ENCODE peak calls at places on chromosomes 11 and 22, in seven cellular contexts. One of them, this sample, is unnamed.

GRCh38 chr11:13772223-13773046 is 104.0 kb downstream of the FAR1 start:
- DNase-seq in astrocyte of the spinal cord: peak; percentile 70
- DNase-seq in tibial nerve: peak; percentile 18
- DNase-seq in Caco-2: no peak
- DNase-seq in AG04450: peak; percentile 10
- DNase-seq in psoas muscle: no peak
- DNase-seq in uterus: no peak
- DNase-seq in this sample: no peak

GRCh38 chr11:126006068-126006467 is 56.6 kb downstream of the CDON start:
- DNase-seq in astrocyte of the spinal cord: no peak
- DNase-seq in tibial nerve: no peak
- DNase-seq in Caco-2: no peak
- DNase-seq in AG04450: no peak
- DNase-seq in psoas muscle: no peak
- DNase-seq in uterus: no peak
- DNase-seq in this sample: no peak

GRCh38 chr22:46734830-46735453 is 3.1 kb downstream of the CERK start:
- DNase-seq in astrocyte of the spinal cord: no peak
- DNase-seq in tibial nerve: no peak
- DNase-seq in Caco-2: peak; percentile 23
- DNase-seq in AG04450: no peak
- DNase-seq in psoas muscle: no peak
- DNase-seq in uterus: no peak
- DNase-seq in this sample: no peak

GRCh38 chr22:27274770-27275449 is 526.6 kb downstream of the MN1 start:
- DNase-seq in astrocyte of the spinal cord: no peak
- DNase-seq in tibial nerve: no peak
- DNase-seq in Caco-2: no peak
- DNase-seq in AG04450: no peak
- DNase-seq in psoas muscle: no peak
- DNase-seq in uterus: no peak
- DNase-seq in this sample: no peak

GRCh38 chr22:44538071-44538470 is 40.0 kb upstream of the RTL6 start:
- DNase-seq in astrocyte of the spinal cord: no peak
- DNase-seq in tibial nerve: no peak
- DNase-seq in Caco-2: no peak
- DNase-seq in AG04450: no peak
- DNase-seq in psoas muscle: no peak
- DNase-seq in uterus: no peak
- DNase-seq in this sample: no peak

GRCh38 chr22:31240011-31240410 is 27.9 kb downstream of the LIMK2 start:
- DNase-seq in astrocyte of the spinal cord: peak; percentile 41
- DNase-seq in tibial nerve: no peak
- DNase-seq in Caco-2: no peak
- DNase-seq in AG04450: no peak
- DNase-seq in psoas muscle: no peak
- DNase-seq in uterus: no peak
- DNase-seq in this sample: no peak

GRCh38 chr11:65611758-65612603 is 2.0 kb downstream of the MAP3K11 start:
- DNase-seq in astrocyte of the spinal cord: peak; percentile 27
- DNase-seq in tibial nerve: no peak
- DNase-seq in Caco-2: no peak
- DNase-seq in AG04450: no peak
- DNase-seq in psoas muscle: no peak
- DNase-seq in uterus: no peak
- DNase-seq in this sample: no peak

GRCh38 chr11:45193695-45194094 is 47.3 kb downstream of the PRDM11 start:
- DNase-seq in astrocyte of the spinal cord: no peak
- DNase-seq in tibial nerve: no peak
- DNase-seq in Caco-2: no peak
- DNase-seq in AG04450: no peak
- DNase-seq in psoas muscle: no peak
- DNase-seq in uterus: no peak
- DNase-seq in this sample: no peak

GRCh38 chr22:37782340-37783168 is 25.2 kb upstream of the GCAT start:
- DNase-seq in astrocyte of the spinal cord: peak; percentile 15
- DNase-seq in tibial nerve: no peak
- DNase-seq in Caco-2: no peak
- DNase-seq in AG04450: no peak
- DNase-seq in psoas muscle: no peak
- DNase-seq in uterus: no peak
- DNase-seq in this sample: no peak

GRCh38 chr11:27482793-27483192 is 10.2 kb upstream of the LGR4 start:
- DNase-seq in astrocyte of the spinal cord: no peak
- DNase-seq in tibial nerve: no peak
- DNase-seq in Caco-2: no peak
- DNase-seq in AG04450: no peak
- DNase-seq in psoas muscle: no peak
- DNase-seq in uterus: no peak
- DNase-seq in this sample: no peak

GRCh38 chr11:27489092-27489491 is 16.5 kb upstream of the LGR4 start:
- DNase-seq in astrocyte of the spinal cord: no peak
- DNase-seq in tibial nerve: no peak
- DNase-seq in Caco-2: no peak
- DNase-seq in AG04450: no peak
- DNase-seq in psoas muscle: no peak
- DNase-seq in uterus: no peak
- DNase-seq in this sample: no peak

GRCh38 chr11:27481992-27482391 is 9.4 kb upstream of the LGR4 start:
- DNase-seq in astrocyte of the spinal cord: no peak
- DNase-seq in tibial nerve: no peak
- DNase-seq in Caco-2: no peak
- DNase-seq in AG04450: no peak
- DNase-seq in psoas muscle: no peak
- DNase-seq in uterus: no peak
- DNase-seq in this sample: no peak

GRCh38 chr11:27485930-27486773 is 13.6 kb upstream of the LGR4 start:
- DNase-seq in astrocyte of the spinal cord: peak; percentile 75
- DNase-seq in tibial nerve: peak; percentile 83
- DNase-seq in Caco-2: no peak
- DNase-seq in AG04450: no peak
- DNase-seq in psoas muscle: no peak
- DNase-seq in uterus: peak; percentile 42
- DNase-seq in this sample: no peak

GRCh38 chr11:27487706-27488105 is 15.1 kb upstream of the LGR4 start:
- DNase-seq in astrocyte of the spinal cord: no peak
- DNase-seq in tibial nerve: no peak
- DNase-seq in Caco-2: no peak
- DNase-seq in AG04450: no peak
- DNase-seq in psoas muscle: no peak
- DNase-seq in uterus: no peak
- DNase-seq in this sample: no peak
- H3K4me3 ChIP-seq in astrocyte of the spinal cord: no peak overlapping the region
- H3K4me3 ChIP-seq in tibial nerve: no peak overlapping the region
- H3K4me3 ChIP-seq in Caco-2: no peak overlapping the region
- H3K4me3 ChIP-seq in AG04450: no peak overlapping the region
- H3K4me3 ChIP-seq in psoas muscle: no peak overlapping the region
- H3K4me3 ChIP-seq in uterus: no peak overlapping the region
- H3K4me3 ChIP-seq in this sample: no peak overlapping the region

GRCh38 chr22:41367039-41367679 is 14.6 kb upstream of the TEF start:
- DNase-seq in astrocyte of the spinal cord: peak; percentile 96
- DNase-seq in tibial nerve: peak; percentile 89
- DNase-seq in Caco-2: no peak
- DNase-seq in AG04450: peak; percentile 93
- DNase-seq in psoas muscle: peak; percentile 98
- DNase-seq in uterus: peak; percentile 96
- DNase-seq in this sample: peak; percentile 97

GRCh38 chr22:41369837-41370236 is 11.9 kb upstream of the TEF start:
- DNase-seq in astrocyte of the spinal cord: no peak
- DNase-seq in tibial nerve: no peak
- DNase-seq in Caco-2: no peak
- DNase-seq in AG04450: no peak
- DNase-seq in psoas muscle: no peak
- DNase-seq in uterus: no peak
- DNase-seq in this sample: no peak

GRCh38 chr22:41367680-41368542 is 13.8 kb upstream of the TEF start:
- DNase-seq in astrocyte of the spinal cord: peak; percentile 14
- DNase-seq in tibial nerve: peak; percentile 52
- DNase-seq in Caco-2: no peak
- DNase-seq in AG04450: no peak
- DNase-seq in psoas muscle: no peak
- DNase-seq in uterus: peak; percentile 54
- DNase-seq in this sample: no peak

GRCh38 chr22:41368543-41368817 is 13.3 kb upstream of the TEF start:
- DNase-seq in astrocyte of the spinal cord: no peak
- DNase-seq in tibial nerve: no peak
- DNase-seq in Caco-2: no peak
- DNase-seq in AG04450: no peak
- DNase-seq in psoas muscle: no peak
- DNase-seq in uterus: no peak
- DNase-seq in this sample: no peak

DNA sequence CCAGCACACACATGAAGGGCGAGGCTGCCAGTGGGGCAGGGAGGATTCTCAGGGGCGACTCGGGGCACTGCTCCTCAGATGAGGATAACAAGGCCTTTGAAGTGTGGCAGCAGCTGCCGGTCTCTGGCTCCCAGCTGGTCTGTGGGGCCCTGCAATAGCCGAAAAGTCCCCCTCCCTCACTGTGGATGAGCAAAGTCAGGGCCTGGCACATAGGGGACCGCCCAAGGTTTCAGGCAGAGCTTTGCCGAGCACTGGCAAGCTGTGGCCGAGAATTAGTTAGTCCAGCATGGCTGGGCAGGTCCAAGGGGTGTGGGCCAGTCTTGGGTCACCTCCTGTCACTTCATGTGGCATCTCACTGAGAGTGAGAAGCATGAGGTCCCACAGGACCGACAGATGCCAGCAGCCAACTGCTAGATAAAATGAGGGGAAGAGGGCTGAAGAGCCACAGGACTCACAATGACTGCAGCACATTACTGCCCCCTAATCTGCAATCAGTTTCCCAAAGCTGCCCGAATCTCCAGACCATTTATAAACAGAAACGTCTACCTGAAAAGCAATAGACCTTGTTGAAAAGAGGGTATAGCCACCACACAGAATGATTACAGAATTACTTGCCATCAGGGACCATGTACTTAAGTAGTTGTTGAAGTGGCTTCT is 12.5 kb upstream of the TEF start:
- DNase-seq in astrocyte of the spinal cord: no peak
- DNase-seq in tibial nerve: no peak
- DNase-seq in Caco-2: no peak
- DNase-seq in AG04450: no peak
- DNase-seq in psoas muscle: no peak
- DNase-seq in uterus: no peak
- DNase-seq in this sample: no peak
- H3K4me3 ChIP-seq in astrocyte of the spinal cord: no peak overlapping the region
- H3K4me3 ChIP-seq in tibial nerve: peak overlapping the region; percentile 38
- H3K4me3 ChIP-seq in Caco-2: no peak overlapping the region
- H3K4me3 ChIP-seq in AG04450: no peak overlapping the region
- H3K4me3 ChIP-seq in psoas muscle: peak overlapping the region; percentile 59
- H3K4me3 ChIP-seq in uterus: no peak overlapping the region
- H3K4me3 ChIP-seq in this sample: no peak overlapping the region

GRCh38 chr11:76237914-76238313 is 31.6 kb upstream of the WNT11 start:
- DNase-seq in astrocyte of the spinal cord: no peak
- DNase-seq in tibial nerve: no peak
- DNase-seq in Caco-2: no peak
- DNase-seq in AG04450: no peak
- DNase-seq in psoas muscle: no peak
- DNase-seq in uterus: no peak
- DNase-seq in this sample: no peak

GRCh38 chr11:76236092-76237026 is 30.1 kb upstream of the WNT11 start:
- DNase-seq in astrocyte of the spinal cord: no peak
- DNase-seq in tibial nerve: peak; percentile 57
- DNase-seq in Caco-2: no peak
- DNase-seq in AG04450: no peak
- DNase-seq in psoas muscle: peak; percentile 71
- DNase-seq in uterus: no peak
- DNase-seq in this sample: peak; percentile 80

GRCh38 chr11:76235233-76236091 is 29.2 kb upstream of the WNT11 start:
- DNase-seq in astrocyte of the spinal cord: peak; percentile 95
- DNase-seq in tibial nerve: peak; percentile 94
- DNase-seq in Caco-2: peak; percentile 80
- DNase-seq in AG04450: peak; percentile 85
- DNase-seq in psoas muscle: peak; percentile 86
- DNase-seq in uterus: peak; percentile 93
- DNase-seq in this sample: peak; percentile 93

GRCh38 chr11:76238551-76238950 is 32.2 kb upstream of the WNT11 start:
- DNase-seq in astrocyte of the spinal cord: no peak
- DNase-seq in tibial nerve: no peak
- DNase-seq in Caco-2: no peak
- DNase-seq in AG04450: no peak
- DNase-seq in psoas muscle: peak; percentile 8
- DNase-seq in uterus: no peak
- DNase-seq in this sample: peak; percentile 69

DNA sequence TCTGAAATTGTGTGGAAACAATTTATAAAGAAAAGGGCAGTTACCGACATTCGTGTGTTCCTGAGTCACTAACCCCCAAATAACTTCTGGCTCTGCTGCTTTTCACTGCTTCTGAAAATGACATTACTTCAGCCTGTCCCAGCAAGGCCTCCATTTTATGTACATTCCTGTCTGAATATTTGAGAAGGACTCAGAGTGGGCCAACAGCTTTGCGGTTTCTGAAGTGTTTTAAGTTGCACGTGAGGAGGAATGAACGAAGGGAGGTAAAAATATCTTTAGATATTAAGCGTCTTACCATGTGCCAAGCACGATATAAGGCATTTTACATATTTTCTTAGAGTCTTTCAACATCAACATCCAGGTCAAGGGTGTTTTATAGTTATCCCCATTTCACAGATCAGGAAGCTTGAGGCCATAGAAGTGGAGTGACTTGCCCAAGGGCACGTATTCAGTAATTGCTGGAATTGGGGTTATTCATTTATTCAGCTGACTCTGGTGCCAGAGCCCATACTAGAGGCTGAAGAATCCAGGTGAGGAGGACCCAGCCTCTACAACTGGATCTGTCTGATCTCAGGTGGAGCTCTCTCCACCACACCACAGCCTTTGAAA is 30.8 kb upstream of the WNT11 start:
- DNase-seq in astrocyte of the spinal cord: peak; percentile 3
- DNase-seq in tibial nerve: no peak
- DNase-seq in Caco-2: no peak
- DNase-seq in AG04450: no peak
- DNase-seq in psoas muscle: no peak
- DNase-seq in uterus: no peak
- DNase-seq in this sample: no peak
- H3K4me3 ChIP-seq in astrocyte of the spinal cord: no peak overlapping the region
- H3K4me3 ChIP-seq in tibial nerve: no peak overlapping the region
- H3K4me3 ChIP-seq in Caco-2: no peak overlapping the region
- H3K4me3 ChIP-seq in AG04450: no peak overlapping the region
- H3K4me3 ChIP-seq in psoas muscle: no peak overlapping the region
- H3K4me3 ChIP-seq in uterus: no peak overlapping the region
- H3K4me3 ChIP-seq in this sample: no peak overlapping the region

DNA sequence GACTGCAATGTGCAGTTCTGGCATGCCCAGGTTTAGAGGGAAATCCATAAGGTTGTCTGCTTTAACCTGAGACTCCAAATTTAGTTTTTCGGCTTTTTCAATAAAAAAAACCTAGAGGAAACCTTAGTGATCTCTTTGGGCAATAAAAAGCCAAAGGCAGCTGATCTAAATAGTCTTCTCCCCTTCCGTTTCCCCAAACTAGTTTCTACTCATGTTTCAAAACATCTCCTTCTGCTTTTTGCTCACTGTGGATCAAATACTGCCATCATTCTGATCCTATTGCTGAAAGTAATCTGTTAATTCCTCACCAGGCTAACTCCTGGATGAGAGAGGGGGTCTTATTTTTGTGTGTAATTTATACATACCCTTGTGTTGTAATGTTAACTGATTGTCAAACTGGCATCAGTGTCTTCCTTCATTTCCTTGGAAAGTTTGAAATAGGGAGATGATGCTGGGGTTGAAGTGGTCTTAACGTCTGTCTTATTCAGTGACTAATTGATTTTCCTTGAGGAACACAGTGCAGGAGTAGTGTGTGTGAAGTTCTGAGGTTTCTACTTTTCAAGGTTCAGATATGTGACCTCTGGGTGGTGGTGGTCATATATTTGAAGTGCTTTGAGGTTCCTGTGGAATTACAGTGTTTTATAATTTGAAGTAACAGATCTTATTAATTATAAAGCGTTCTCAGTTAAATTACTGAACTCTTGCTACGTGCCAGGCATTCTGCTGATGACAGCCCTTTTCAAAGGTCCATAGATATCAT is 55.0 kb downstream of the ARHGAP42 start:
- DNase-seq in astrocyte of the spinal cord: no peak
- DNase-seq in tibial nerve: no peak
- DNase-seq in Caco-2: no peak
- DNase-seq in AG04450: no peak
- DNase-seq in psoas muscle: no peak
- DNase-seq in uterus: no peak
- DNase-seq in this sample: no peak
- H3K4me3 ChIP-seq in astrocyte of the spinal cord: no peak overlapping the region
- H3K4me3 ChIP-seq in tibial nerve: no peak overlapping the region
- H3K4me3 ChIP-seq in Caco-2: no peak overlapping the region
- H3K4me3 ChIP-seq in AG04450: no peak overlapping the region
- H3K4me3 ChIP-seq in psoas muscle: no peak overlapping the region
- H3K4me3 ChIP-seq in uterus: no peak overlapping the region
- H3K4me3 ChIP-seq in this sample: no peak overlapping the region

This sample was measured in aorta.